ENCODE peak calls at places on chromosomes 12 and 14, in ten cellular contexts. E is cardiac muscle cell; Y is HEK293T; A is activated T-cell treated with anti-CD3 and anti-CD28 coated beads, Interleukin-2, amount 50 U/mL, for 24 hours; J is nucleus accumbens; O is T-helper 1 cell; W is occipital lobe; H is upper lobe of left lung; Z is hippocampal formation; V is germinal center. U is an unnamed sample.

GRCh38 chr12:101018540-101018939 is 191.5 kb downstream of the SLC5A8 start:
- DNase-seq in E (no peak), Y (no peak), A (no peak), J (no peak), O (no peak), W (no peak), H (no peak), Z (no peak), V (no peak), U (no peak)

GRCh38 chr12:24014853-24015590 is 65.6 kb upstream of the SOX5 start:
- DNase-seq in E (no peak), Y (no peak), A (no peak), J (no peak), O (no peak), W (no peak), H (no peak), Z (peak; percentile 22), V (no peak), U (no peak)

GRCh38 chr12:2016862-2017723 is 12.8 kb upstream of the DCP1B start:
- DNase-seq in E (no peak), Y (no peak), A (no peak), J (no peak), O (no peak), W (no peak), H (no peak), Z (no peak), V (no peak), U (no peak)

GRCh38 chr12:50615534-50616296 is 110.9 kb downstream of the DIP2B start:
- DNase-seq in E (no peak), Y (no peak), A (no peak), J (no peak), O (no peak), W (no peak), H (no peak), Z (no peak), V (no peak), U (no peak)

GRCh38 chr14:30996892-30997659 is 28.4 kb upstream of the AP4S1 start:
- DNase-seq in E (no peak), Y (no peak), A (no peak), J (no peak), O (no peak), W (no peak), H (no peak), Z (no peak), V (no peak), U (no peak)

GRCh38 chr14:102317564-102318248 is 1.8 kb upstream of the ZNF839 start:
- DNase-seq in E (peak; percentile 50), Y (no peak), A (no peak), J (no peak), O (peak; percentile 11), W (peak; percentile 9), H (no peak), Z (peak; percentile 51), V (no peak), U (peak; percentile 66)

GRCh38 chr12:114895822-114896221 is 211.8 kb upstream of the TBX3 start:
- DNase-seq in E (no peak), Y (no peak), A (no peak), J (no peak), O (no peak), W (no peak), H (no peak), Z (no peak), V (no peak), U (no peak)

GRCh38 chr12:100127766-100128508 is 14.7 kb downstream of the BLTP3B start:
- DNase-seq in E (no peak), Y (no peak), A (no peak), J (no peak), O (no peak), W (no peak), H (no peak), Z (no peak), V (no peak), U (no peak)

GRCh38 chr14:77037886-77038511 is 9.5 kb upstream of the IRF2BPL start:
- DNase-seq in E (peak; percentile 8), Y (no peak), A (peak; percentile 75), J (no peak), O (no peak), W (peak; percentile 21), H (peak; percentile 60), Z (no peak), V (no peak), U (peak; percentile 85)

GRCh38 chr12:99259040-99259934 is 388.3 kb upstream of the GARIN6 start:
- DNase-seq in E (no peak), Y (no peak), A (no peak), J (no peak), O (no peak), W (no peak), H (no peak), Z (peak; percentile 13), V (no peak), U (no peak)

GRCh38 chr14:90425480-90425879 is 28.7 kb downstream of the CALM1 start:
- DNase-seq in E (no peak), Y (no peak), A (no peak), J (no peak), O (no peak), W (no peak), H (no peak), Z (no peak), V (no peak), U (peak; percentile 27)

GRCh38 chr12:131199221-131199620 is 245.5 kb downstream of the ADGRD1 start:
- DNase-seq in E (no peak), Y (no peak), A (no peak), J (no peak), O (no peak), W (no peak), H (no peak), Z (no peak), V (no peak), U (no peak)

GRCh38 chr14:75293920-75294648 is 15.5 kb downstream of the FOS start:
- DNase-seq in E (peak; percentile 96), Y (peak; percentile 97), A (peak; percentile 96), J (peak; percentile 97), O (peak; percentile 91), W (peak; percentile 93), H (peak; percentile 97), Z (peak; percentile 90), V (peak; percentile 99), U (peak; percentile 98)

GRCh38 chr12:124592481-124593160 is 25.2 kb upstream of the NCOR2 start:
- DNase-seq in E (no peak), Y (no peak), A (no peak), J (no peak), O (no peak), W (no peak), H (no peak), Z (no peak), V (peak; percentile 29), U (no peak)

GRCh38 chr14:33943081-33943480 is 7.8 kb downstream of the EGLN3 start:
- DNase-seq in E (peak; percentile 28), Y (no peak), A (no peak), J (peak; percentile 87), O (no peak), W (peak; percentile 15), H (no peak), Z (peak; percentile 16), V (no peak), U (no peak)

GRCh38 chr12:69947922-69948321 is 122.9 kb downstream of the MYRFL start:
- DNase-seq in E (no peak), Y (no peak), A (no peak), J (no peak), O (no peak), W (no peak), H (no peak), Z (no peak), V (no peak), U (no peak)

GRCh38 chr12:53219956-53220856 is 11.8 kb downstream of the RARG start:
- DNase-seq in E (peak; percentile 81), Y (peak; percentile 58), A (peak; percentile 84), J (no peak), O (peak; percentile 78), W (peak; percentile 59), H (peak; percentile 70), Z (peak; percentile 66), V (peak; percentile 78), U (peak; percentile 91)

GRCh38 chr12:6062427-6063378 is 61.8 kb downstream of the VWF start:
- DNase-seq in E (peak; percentile 65), Y (peak; percentile 78), A (peak; percentile 79), J (peak; percentile 39), O (peak; percentile 44), W (peak; percentile 21), H (peak; percentile 56), Z (peak; percentile 26), V (peak; percentile 69), U (peak; percentile 82)

GRCh38 chr14:74504874-74505617 is 11.5 kb downstream of the ISCA2 start:
- DNase-seq in E (no peak), Y (no peak), A (peak; percentile 22), J (no peak), O (no peak), W (no peak), H (no peak), Z (no peak), V (no peak), U (peak; percentile 50)

GRCh38 chr12:52884526-52885293 is 20.2 kb downstream of the KRT8 start:
- DNase-seq in E (peak; percentile 80), Y (peak; percentile 81), A (peak; percentile 89), J (peak; percentile 12), O (peak; percentile 77), W (peak; percentile 22), H (peak; percentile 73), Z (no peak), V (peak; percentile 77), U (peak; percentile 92)

GRCh38 chr12:1845886-1846285 is 25.5 kb downstream of the LRTM2 start:
- DNase-seq in E (no peak), Y (no peak), A (no peak), J (no peak), O (no peak), W (no peak), H (no peak), Z (no peak), V (no peak), U (peak; percentile 53)

GRCh38 chr12:5260591-5261086 is 171.3 kb upstream of the NTF3 start:
- DNase-seq in E (no peak), Y (no peak), A (no peak), J (no peak), O (no peak), W (no peak), H (no peak), Z (no peak), V (no peak), U (no peak)

GRCh38 chr12:95574799-95575452 is 23.6 kb upstream of the USP44 start:
- DNase-seq in E (peak; percentile 62), Y (peak; percentile 46), A (no peak), J (no peak), O (no peak), W (no peak), H (no peak), Z (peak; percentile 43), V (no peak), U (no peak)

GRCh38 chr14:24398298-24398942 is 383 bp upstream of the NYNRIN start:
- DNase-seq in E (peak; percentile 52), Y (no peak), A (no peak), J (no peak), O (no peak), W (no peak), H (no peak), Z (no peak), V (no peak), U (no peak)

GRCh38 chr12:116722245-116722644 is 15.6 kb downstream of the SPRING1 start:
- DNase-seq in E (no peak), Y (no peak), A (no peak), J (no peak), O (no peak), W (no peak), H (no peak), Z (no peak), V (no peak), U (no peak)

GRCh38 chr12:19440019-19440858 is 947 bp downstream of the AEBP2 start:
- DNase-seq in E (peak; percentile 66), Y (peak; percentile 42), A (peak; percentile 78), J (peak; percentile 55), O (peak; percentile 40), W (peak; percentile 46), H (peak; percentile 40), Z (peak; percentile 49), V (peak; percentile 68), U (peak; percentile 86)

GRCh38 chr14:30573203-30573814 is 14.4 kb downstream of the G2E3 start:
- DNase-seq in E (no peak), Y (no peak), A (no peak), J (no peak), O (no peak), W (no peak), H (no peak), Z (no peak), V (no peak), U (no peak)

GRCh38 chr14:94571395-94571794 is 9.8 kb upstream of the SERPINA5 start:
- DNase-seq in E (no peak), Y (no peak), A (no peak), J (peak; percentile 29), O (no peak), W (no peak), H (peak; percentile 18), Z (no peak), V (no peak), U (no peak)

U was measured in activated effector memory CD4-positive, alpha-beta T cell treated with anti-CD3 and anti-CD28 coated beads, Interleukin-2, amount 50 U/mL, for 16 hours.